ENCODE peak calls at places on chromosomes 16 and 17, in six cellular contexts. S is CD4-positive, alpha-beta memory T cell; Q is KBM-7; O is activated naive CD4-positive, alpha-beta T cell treated with anti-CD3 and anti-CD28 coated beads, Interleukin-2, amount 10 ng/mL, durations not matched to agents 7 days and 5 days; L is DMS153; P is nucleus accumbens. G is an unnamed sample.

GRCh38 chr17:3004150-3004801 is 59.1 kb downstream of the OR1D5 start:
- DNase-seq in S (peak), Q (peak), O (peak), L (peak), P (peak), G (peak)

GRCh38 chr16:89917773-89918452 is 749 bp upstream of the MC1R start:
- DNase-seq in S (peak), Q (peak), O (peak), L (peak), P (no peak), G (peak)

GRCh38 chr17:4319221-4319620 is 47.3 kb downstream of the UBE2G1 start:
- DNase-seq in S (no peak), Q (no peak), O (no peak), L (no peak), P (no peak), G (no peak)

GRCh38 chr17:930258-930657 is 49.3 kb downstream of the NXN start:
- DNase-seq in S (no peak), Q (no peak), O (no peak), L (no peak), P (no peak), G (no peak)

GRCh38 chr17:16255481-16255901 is 38.5 kb downstream of the PIGL start:
- DNase-seq in S (no peak), Q (no peak), O (no peak), L (no peak), P (peak), G (no peak)

GRCh38 chr16:84460406-84461028 is 43.9 kb downstream of the MEAK7 start:
- DNase-seq in S (no peak), Q (no peak), O (no peak), L (no peak), P (no peak), G (no peak)

GRCh38 chr16:31201511-31202401 is 804 bp downstream of the PYCARD start:
- DNase-seq in S (peak), Q (peak), O (peak), L (no peak), P (no peak), G (peak)

GRCh38 chr17:80290199-80290598 is 29.5 kb downstream of the RNF213 start:
- DNase-seq in S (no peak), Q (no peak), O (no peak), L (no peak), P (no peak), G (no peak)

GRCh38 chr17:36148559-36149295 is 27.7 kb downstream of the TBC1D3B start:
- DNase-seq in S (peak), Q (peak), O (peak), L (no peak), P (no peak), G (peak)

GRCh38 chr17:40949406-40949805 is 12.0 kb upstream of the KRT23 start:
- DNase-seq in S (no peak), Q (no peak), O (no peak), L (no peak), P (no peak), G (no peak)

GRCh38 chr17:5000237-5000639 is 2.5 kb downstream of the KIF1C start:
- DNase-seq in S (no peak), Q (no peak), O (no peak), L (no peak), P (no peak), G (no peak)